ENCODE peak calls at places on chromosomes 2 and 18, in ten cellular contexts. O, X, U, G, K, Q, H, N, E and B are unnamed samples.

GRCh38 chr18:79246309-79247108 is 149.2 kb upstream of the NFATC1 start:
- DNase-seq in O (peak), X (peak), U (peak), G (peak), K (peak), Q (peak), H (peak), N (peak), E (peak), B (peak)

GRCh38 chr2:54438271-54438670 is 17.9 kb upstream of the SPTBN1 start:
- DNase-seq in O (peak), X (no peak), U (no peak), G (peak), K (peak), Q (peak), H (no peak), N (no peak), E (no peak), B (no peak)

GRCh38 chr2:203484266-203485112 is 50.6 kb downstream of the RAPH1 start:
- DNase-seq in O (no peak), X (no peak), U (no peak), G (no peak), K (peak), Q (no peak), H (peak), N (peak), E (peak), B (peak)

GRCh38 chr2:105977212-105977611 is 216.9 kb downstream of the UXS1 start:
- DNase-seq in O (no peak), X (no peak), U (no peak), G (no peak), K (peak), Q (peak), H (no peak), N (no peak), E (no peak), B (no peak)

GRCh38 chr2:177108890-177109289 is 103.7 kb upstream of the HNRNPA3 start:
- DNase-seq in O (no peak), X (no peak), U (no peak), G (no peak), K (no peak), Q (no peak), H (no peak), N (no peak), E (no peak), B (no peak)

GRCh38 chr2:210584834-210585233 is 28.4 kb downstream of the CPS1 start:
- DNase-seq in O (no peak), X (no peak), U (no peak), G (no peak), K (peak), Q (no peak), H (no peak), N (no peak), E (no peak), B (no peak)

GRCh38 chr2:233199870-233200269 is 51.6 kb upstream of the ATG16L1 start:
- DNase-seq in O (no peak), X (no peak), U (no peak), G (no peak), K (no peak), Q (no peak), H (no peak), N (no peak), E (no peak), B (no peak)

GRCh38 chr2:46917628-46918027 is 2.0 kb upstream of the MCFD2 start:
- DNase-seq in O (no peak), X (no peak), U (no peak), G (no peak), K (no peak), Q (no peak), H (no peak), N (peak), E (no peak), B (no peak)